ENCODE peak calls at places on chromosome 13, in seven cellular contexts. S is astrocyte of the cerebellum; I is fibroblast of villous mesenchyme; C is CD8-positive, alpha-beta T cell; R is AG10803; D is breast epithelium; L is MCF 10A. N is an unnamed sample.
A peak's percentile ranks its signal among the peaks of the same experiment; 100 is the strongest.

GRCh38 chr13:27556109-27556508 is 64.2 kb downstream of the LNX2 start:
- DNase-seq in L (peak; percentile 83), C (no peak), I (no peak), R (peak; percentile 43), S (peak; percentile 62), D (no peak), N (no peak)

GRCh38 chr13:35378939-35379338 is 97.5 kb downstream of the MAB21L1 start:
- DNase-seq in D (no peak), L (no peak), S (no peak), C (no peak), R (no peak), I (peak; percentile 2), N (no peak)

GRCh38 chr13:30618186-30618937 is 642 bp downstream of the USPL1 start:
- DNase-seq in C (no peak), R (no peak), L (no peak), D (no peak), I (no peak), S (no peak), N (peak; percentile 25)

GRCh38 chr13:29922281-29922821 is 71.9 kb upstream of the UBL3 start:
- DNase-seq in S (no peak), L (peak; percentile 31), C (no peak), I (peak; percentile 66), R (no peak), D (no peak), N (no peak)

GRCh38 chr13:20465218-20465879 is 60.3 kb downstream of the CRYL1 start:
- DNase-seq in L (peak; percentile 88), R (peak; percentile 32), C (no peak), I (no peak), D (no peak), S (no peak), N (no peak)

GRCh38 chr13:60591348-60591747 is 194.3 kb downstream of the TDRD3 start:
- DNase-seq in R (peak; percentile 90), S (peak; percentile 99), L (peak; percentile 66), C (no peak), D (no peak), I (peak; percentile 28), N (no peak)

GRCh38 chr13:26719356-26719945 is 41.1 kb downstream of the GPR12 start:
- DNase-seq in R (peak; percentile 3), C (no peak), L (peak; percentile 15), I (peak; percentile 2), D (no peak), S (no peak), N (no peak)

GRCh38 chr13:114035583-114036501 is 62.0 kb upstream of the C13orf46 start:
- DNase-seq in C (no peak), D (peak; percentile 37), S (no peak), R (peak; percentile 40), I (peak; percentile 39), L (no peak), N (peak; percentile 45)

GRCh38 chr13:72198967-72199601 is 332.1 kb upstream of the DACH1 start:
- DNase-seq in L (no peak), I (no peak), R (no peak), C (no peak), S (no peak), D (no peak), N (no peak)

GRCh38 chr13:35179920-35180663 is 238.0 kb downstream of the NBEA start:
- DNase-seq in L (no peak), S (no peak), C (no peak), R (no peak), D (no peak), I (no peak), N (no peak)

GRCh38 chr13:90105881-90106496 is 1241.5 kb upstream of the MIR17HG start:
- DNase-seq in C (no peak), R (peak; percentile 82), I (peak; percentile 29), S (peak; percentile 19), L (no peak), D (no peak), N (no peak)

GRCh38 chr13:88701551-88701950 is 1030.4 kb downstream of the SLITRK5 start:
- DNase-seq in I (no peak), C (no peak), D (no peak), S (no peak), L (peak; percentile 55), R (no peak), N (no peak)

GRCh38 chr13:77521595-77522367 is 13.7 kb upstream of the SCEL start:
- DNase-seq in C (no peak), I (no peak), S (peak; percentile 51), R (peak; percentile 34), L (peak; percentile 70), D (no peak), N (no peak)

GRCh38 chr13:72113070-72113469 is 246.1 kb upstream of the DACH1 start:
- DNase-seq in L (no peak), S (no peak), D (no peak), R (no peak), I (no peak), C (no peak), N (no peak)

GRCh38 chr13:30679483-30680330 is 55.6 kb upstream of the ALOX5AP start:
- DNase-seq in C (peak; percentile 21), R (peak; percentile 32), S (no peak), I (peak; percentile 55), D (no peak), L (peak; percentile 44), N (peak; percentile 34)

GRCh38 chr13:98476106-98476505 is 100.8 kb downstream of the STK24 start:
- DNase-seq in C (peak; percentile 14), D (no peak), S (no peak), I (no peak), R (no peak), L (no peak), N (no peak)

GRCh38 chr13:44816701-44817684 is 172.3 kb downstream of the NUFIP1 start:
- DNase-seq in D (no peak), C (no peak), I (no peak), L (peak; percentile 43), S (no peak), R (peak; percentile 48), N (no peak)

GRCh38 chr13:34913040-34913439 is 29.0 kb upstream of the NBEA start:
- DNase-seq in L (peak; percentile 32), R (peak; percentile 8), D (no peak), I (peak; percentile 2), C (no peak), S (no peak), N (peak; percentile 53)

GRCh38 chr13:76791290-76791664 is 94.9 kb downstream of the KCTD12 start:
- DNase-seq in I (no peak), C (no peak), L (no peak), R (no peak), S (no peak), D (no peak), N (no peak)

GRCh38 chr13:66312312-66313087 is 917.6 kb downstream of the PCDH9 start:
- DNase-seq in L (peak; percentile 71), C (no peak), R (peak; percentile 42), I (peak; percentile 41), S (peak; percentile 62), D (no peak), N (no peak)

GRCh38 chr13:93473441-93474270 is 247.0 kb downstream of the GPC6 start:
- DNase-seq in D (no peak), C (no peak), R (peak; percentile 38), I (peak; percentile 72), L (no peak), S (no peak), N (no peak)

GRCh38 chr13:93727301-93728141 is 500.9 kb downstream of the GPC6 start:
- DNase-seq in S (peak; percentile 31), R (peak; percentile 77), I (peak; percentile 90), L (peak; percentile 23), C (no peak), D (no peak), N (no peak)

GRCh38 chr13:94959616-94960015 is 247.3 kb upstream of the SOX21 start:
- DNase-seq in L (no peak), S (no peak), I (no peak), R (no peak), D (no peak), C (no peak), N (no peak)

GRCh38 chr13:26996965-26997752 is 174.5 kb downstream of the USP12 start:
- DNase-seq in L (no peak), D (no peak), C (no peak), S (no peak), R (no peak), I (no peak), N (no peak)

DNA sequence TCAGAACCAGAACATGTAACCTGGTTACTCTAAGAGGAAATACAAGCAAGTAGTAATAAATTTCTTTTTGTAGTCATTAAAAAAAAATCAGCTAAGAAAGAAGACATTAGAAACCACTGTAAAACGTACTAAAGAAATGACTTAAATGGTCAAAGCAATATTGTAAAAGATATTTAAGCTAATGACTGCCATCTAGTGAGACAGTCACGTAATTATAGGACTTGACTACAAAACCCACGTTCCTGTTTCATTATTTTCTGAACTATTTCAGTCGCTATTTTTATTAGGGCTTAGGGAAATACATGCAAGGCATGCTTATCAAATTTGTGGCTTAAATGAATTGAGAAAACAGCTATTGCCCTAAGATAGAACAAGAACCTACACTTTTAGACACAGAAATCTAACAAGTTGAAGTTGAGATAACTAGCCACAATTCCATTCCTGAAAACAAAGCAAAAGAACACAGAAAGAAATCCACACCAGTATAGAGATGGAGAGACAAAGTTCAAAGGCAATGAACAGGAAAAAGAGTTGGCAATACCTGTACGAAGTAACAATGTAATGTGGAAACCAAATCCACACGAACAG is 17.9 kb downstream of the ALG5 start:
- DNase-seq in R (peak; percentile 68), S (peak; percentile 44), C (no peak), D (no peak), L (peak; percentile 48), I (peak; percentile 79), N (no peak)
- TF ChIP-seq CTCF in R (peak; percentile 68), S (no peak), C (peak; percentile 37), D (no peak), L (peak; percentile 52), I (peak; percentile 57), N (peak; percentile 45)

GRCh38 chr13:49418206-49418605 is 25.7 kb downstream of the CAB39L start:
- DNase-seq in D (no peak), C (no peak), I (no peak), L (no peak), R (no peak), S (no peak), N (no peak)

GRCh38 chr13:49419292-49419691 is 24.6 kb downstream of the CAB39L start:
- DNase-seq in D (no peak), I (peak; percentile 14), S (no peak), C (no peak), L (no peak), R (no peak), N (no peak)

GRCh38 chr13:49421391-49421790 is 22.5 kb downstream of the CAB39L start:
- DNase-seq in R (no peak), C (peak; percentile 5), D (no peak), S (no peak), L (peak; percentile 8), I (peak; percentile 46), N (no peak)
- TF ChIP-seq CTCF in R (no peak), C (no peak), D (no peak), S (no peak), L (no peak), I (peak; percentile 51), N (no peak)

DNA sequence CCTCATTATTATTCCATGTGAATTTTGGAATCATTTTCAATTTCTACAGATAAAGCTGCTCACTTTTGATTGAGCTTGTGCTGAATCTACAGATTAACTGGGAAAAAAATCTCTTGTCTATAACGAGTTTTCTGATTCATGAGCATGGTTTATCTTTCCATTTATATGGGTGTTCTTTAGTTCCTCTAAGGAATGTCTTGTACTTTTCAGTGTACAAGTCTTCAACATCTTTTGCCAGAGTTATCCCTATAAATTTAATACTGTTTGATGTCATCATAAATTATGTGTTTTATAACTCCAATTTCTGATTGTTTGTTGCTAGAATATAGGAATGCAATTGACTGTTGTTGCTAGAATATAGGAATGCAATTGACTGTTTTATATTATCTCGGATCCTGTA is 533.8 kb downstream of the OLFM4 start:
- DNase-seq in R (no peak), C (no peak), L (no peak), S (no peak), I (no peak), D (no peak), N (no peak)
- TF ChIP-seq CTCF in R (no peak), C (no peak), L (no peak), S (no peak), I (no peak), D (no peak), N (no peak)

GRCh38 chr13:97433727-97434416 is at the start of gene RAP2A:
- DNase-seq in L (peak; percentile 93), D (peak; percentile 82), R (peak; percentile 93), I (peak; percentile 95), C (peak; percentile 87), S (peak; percentile 82), N (peak; percentile 93)
- TF ChIP-seq CTCF in L (no peak), D (no peak), R (no peak), I (no peak), C (no peak), S (no peak), N (no peak)